ENCODE peak calls at places on chromosome 16, in seven cellular contexts. H is heart left ventricle, I is heart right ventricle, R is glutamatergic neuron, E is activated B cell treated with CpG ODN at 0.5 μM for 24 hours, N is stomach, V is epithelial cell of proximal tubule. Q is an unnamed sample.

GRCh38 chr16:1633310-1633709 is 21.1 kb downstream of the CRAMP1 start:
- DNase-seq in E (no peak), H (no peak), I (no peak), N (no peak), R (no peak), V (no peak), Q (no peak)

GRCh38 chr16:15484662-15485061 is 50.3 kb downstream of the BMERB1 start:
- DNase-seq in R (no peak), I (no peak), N (no peak), H (no peak), V (no peak), E (no peak), Q (no peak)

GRCh38 chr16:57377080-57377841 is 5.0 kb downstream of the CX3CL1 start:
- DNase-seq in H (no peak), V (no peak), N (no peak), I (no peak), E (peak; percentile 46), R (no peak), Q (no peak)

GRCh38 chr16:54446639-54447038 is 160.1 kb upstream of the IRX3 start:
- DNase-seq in H (peak; percentile 61), R (no peak), E (no peak), N (no peak), V (peak; percentile 94), I (peak; percentile 56), Q (no peak)

GRCh38 chr16:83675136-83675535 is 132.6 kb upstream of the HSBP1 start:
- DNase-seq in N (no peak), E (no peak), V (no peak), R (peak; percentile 34), I (no peak), H (no peak), Q (peak; percentile 49)

GRCh38 chr16:73058616-73059409 is 10.9 kb upstream of the ZFHX3 start:
- DNase-seq in N (peak; percentile 43), H (peak; percentile 43), E (no peak), I (peak; percentile 64), R (peak; percentile 71), V (no peak), Q (peak; percentile 56)

GRCh38 chr16:84327926-84328505 is 33.3 kb downstream of the WFDC1 start:
- DNase-seq in I (no peak), R (no peak), N (no peak), E (no peak), V (no peak), H (no peak), Q (no peak)

GRCh38 chr16:1107731-1108130 is 11.7 kb upstream of the C1QTNF8 start:
- DNase-seq in E (no peak), V (no peak), R (no peak), H (no peak), N (no peak), I (no peak), Q (no peak)

GRCh38 chr16:74731853-74732477 is 31.3 kb upstream of the MLKL start:
- DNase-seq in I (no peak), E (no peak), N (no peak), H (no peak), R (no peak), V (no peak), Q (no peak)

GRCh38 chr16:4052801-4053662 is 63.2 kb downstream of the ADCY9 start:
- DNase-seq in H (peak; percentile 75), N (no peak), V (peak; percentile 60), R (peak; percentile 57), I (peak; percentile 70), E (no peak), Q (no peak)

GRCh38 chr16:50259334-50260205 is 6.8 kb upstream of the ADCY7 start:
- DNase-seq in I (peak; percentile 63), H (no peak), E (no peak), R (peak; percentile 34), N (peak; percentile 26), V (no peak), Q (no peak)

GRCh38 chr16:66859397-66860068 is 15.3 kb downstream of the CA7 start:
- DNase-seq in R (no peak), I (no peak), H (no peak), V (no peak), N (no peak), E (no peak), Q (no peak)

GRCh38 chr16:53945996-53946395 is 242.0 kb downstream of the FTO start:
- DNase-seq in R (no peak), I (no peak), N (no peak), H (no peak), V (peak; percentile 16), E (no peak), Q (peak; percentile 25)

GRCh38 chr16:85055503-85056210 is 28.1 kb downstream of the KIAA0513 start:
- DNase-seq in R (no peak), H (no peak), E (no peak), V (no peak), I (no peak), N (peak; percentile 64), Q (no peak)

GRCh38 chr16:26197707-26198106 is 505.9 kb downstream of the HS3ST4 start:
- DNase-seq in H (no peak), N (no peak), I (no peak), V (no peak), E (no peak), R (no peak), Q (no peak)

GRCh38 chr16:55055262-55055661 is 124.6 kb downstream of the IRX5 start:
- DNase-seq in I (no peak), V (no peak), H (no peak), N (no peak), R (no peak), E (no peak), Q (no peak)

GRCh38 chr16:1960665-1961630 is 1.6 kb downstream of the NDUFB10 start:
- DNase-seq in N (no peak), R (peak; percentile 71), I (no peak), E (peak; percentile 25), H (no peak), V (no peak), Q (no peak)

GRCh38 chr16:69885722-69886121 is 65.4 kb upstream of the CLEC18A start:
- DNase-seq in R (no peak), V (no peak), I (no peak), N (no peak), H (no peak), E (no peak), Q (no peak)

GRCh38 chr16:51003850-51004566 is 147.1 kb downstream of the SALL1 start:
- DNase-seq in N (peak; percentile 54), H (no peak), V (no peak), E (no peak), I (no peak), R (no peak), Q (no peak)

GRCh38 chr16:75804368-75804767 is 78.1 kb upstream of the CPHXL start:
- DNase-seq in V (no peak), H (no peak), I (no peak), R (no peak), E (no peak), N (no peak), Q (no peak)

GRCh38 chr16:3804426-3805016 is 76.0 kb downstream of the CREBBP start:
- DNase-seq in N (no peak), H (no peak), E (no peak), I (no peak), V (no peak), R (no peak), Q (no peak)

DNA sequence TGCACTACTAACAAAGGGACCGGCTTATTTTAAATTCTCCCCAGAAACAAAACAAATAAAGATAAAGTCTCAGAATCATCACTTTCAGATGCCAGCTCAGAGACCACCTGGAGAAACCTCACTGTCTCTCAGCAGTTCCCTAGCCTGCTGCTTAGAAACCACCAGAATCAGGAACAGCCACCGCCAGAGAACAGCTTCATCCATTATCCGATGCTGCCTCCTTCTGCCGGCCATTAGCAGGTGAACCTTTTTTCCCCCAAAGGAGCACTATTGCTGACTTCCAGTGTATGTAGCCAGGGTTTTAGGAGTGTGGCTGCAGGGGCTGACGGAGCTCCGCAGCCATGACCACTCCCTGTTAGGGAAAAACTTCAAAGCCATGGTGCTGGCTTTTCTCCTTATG is 171.2 kb upstream of the DYNLRB2 start:
- DNase-seq in H (no peak), N (peak; percentile 55), R (peak; percentile 70), I (no peak), E (no peak), V (no peak), Q (peak; percentile 24)
- TF ChIP-seq CTCF in H (peak; percentile 24), N (no peak), R (peak; percentile 20), I (peak; percentile 48), E (no peak), V (peak; percentile 62), Q (no peak)

DNA sequence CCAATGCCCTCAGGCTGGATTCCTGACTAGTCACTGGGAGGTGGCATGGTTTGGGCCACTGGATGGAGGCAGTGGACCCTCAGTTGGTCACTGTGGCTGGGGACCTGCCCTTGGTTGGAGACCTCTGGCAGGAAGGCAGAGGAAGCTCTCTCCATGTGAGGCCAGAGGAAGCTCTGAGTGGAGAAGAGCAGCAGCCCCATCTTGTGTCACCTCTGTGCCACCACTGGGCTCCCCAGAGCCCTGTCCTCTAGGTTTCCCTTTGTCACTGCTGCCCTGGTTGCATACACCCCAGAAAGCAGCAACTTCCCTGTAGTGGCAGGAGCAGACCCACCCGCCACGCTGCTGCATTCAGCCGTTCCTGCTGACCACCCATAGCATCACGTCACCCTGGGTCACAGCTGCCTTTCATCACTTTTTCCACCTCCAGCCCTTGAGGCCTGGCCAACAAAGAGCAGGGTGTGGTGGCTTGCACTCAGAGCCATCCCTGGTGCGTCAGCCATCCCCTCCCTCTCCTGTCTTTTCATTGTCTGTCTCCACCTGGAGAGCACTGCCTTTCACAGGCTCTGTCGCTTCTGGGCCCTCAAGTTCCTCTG is 11.9 kb downstream of the CTRL start:
- DNase-seq in R (no peak), N (no peak), I (no peak), H (no peak), E (no peak), V (no peak), Q (no peak)
- TF ChIP-seq CTCF in R (no peak), N (no peak), I (peak; percentile 41), H (no peak), E (no peak), V (no peak), Q (no peak)

DNA sequence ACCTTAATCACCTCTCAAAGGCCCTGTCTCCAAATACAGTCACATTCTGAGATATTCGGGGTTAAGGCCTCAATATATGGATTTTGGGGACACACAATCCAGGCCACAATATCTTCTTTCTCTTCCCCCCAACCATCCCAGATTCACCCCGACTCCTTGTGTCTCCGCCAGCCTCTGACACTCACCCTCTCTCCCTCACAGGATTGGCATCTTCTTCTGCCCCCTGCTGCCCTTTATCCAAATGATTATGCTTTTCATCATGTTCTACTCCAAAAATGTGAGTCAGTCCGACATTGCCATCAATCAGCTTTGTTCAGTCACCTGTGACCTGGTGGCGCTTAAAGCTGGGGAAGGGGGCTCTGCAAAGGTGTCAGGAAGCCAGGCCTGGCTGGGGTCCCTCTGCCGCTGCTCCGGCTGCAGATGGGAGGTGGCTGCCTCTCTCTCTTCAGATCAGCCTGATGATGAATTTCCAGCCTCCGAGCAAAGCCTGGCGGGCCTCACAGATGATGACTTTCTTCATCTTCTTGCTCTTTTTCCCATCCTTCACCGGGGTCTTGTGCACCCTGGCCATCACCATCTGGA is 35.1 kb downstream of the GDE1 start:
- DNase-seq in N (no peak), I (no peak), V (no peak), E (no peak), H (no peak), R (no peak), Q (no peak)
- TF ChIP-seq CTCF in N (no peak), I (no peak), V (peak; percentile 15), E (no peak), H (no peak), R (no peak), Q (no peak)

DNA sequence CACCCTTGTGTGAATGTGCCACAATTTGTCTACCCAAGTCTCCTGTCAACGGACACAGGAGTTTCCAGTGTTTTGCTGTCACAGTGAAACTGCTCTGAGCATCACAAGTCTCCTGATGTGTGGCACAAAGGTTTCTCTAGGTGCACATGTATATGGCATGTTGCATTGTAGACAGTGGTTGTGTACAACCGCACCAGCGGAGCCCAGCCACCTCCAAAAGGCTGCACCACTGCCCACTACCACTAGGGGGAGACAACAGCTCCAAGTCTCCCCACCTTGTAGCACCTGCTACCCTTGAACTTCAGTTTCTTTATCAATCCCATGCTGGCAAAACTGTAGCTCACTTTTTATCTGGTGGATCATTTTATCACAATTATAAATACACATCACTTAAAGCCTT is 95.5 kb upstream of the ZNF469 start:
- DNase-seq in H (no peak), R (peak; percentile 43), E (no peak), V (no peak), I (no peak), N (no peak), Q (no peak)
- TF ChIP-seq CTCF in H (peak; percentile 6), R (peak; percentile 75), E (no peak), V (peak; percentile 62), I (peak; percentile 29), N (no peak), Q (peak; percentile 78)

Q was measured in endothelial cell.